ENCODE peak calls at places on chromosomes 6 and 20, in six cellular contexts. W is DMS153, L is EL, H is neuronal stem cell, D is fibroblast of villous mesenchyme, Q is NCI-H774. A is an unnamed sample.

GRCh38 chr6:109478848-109479624 is 4.0 kb downstream of the ZBTB24 start:
- DNase-seq in H (no peak), W (no peak), D (no peak), L (no peak), Q (no peak), A (no peak)

GRCh38 chr6:105649192-105649591 is 246.3 kb upstream of the PREP start:
- DNase-seq in L (no peak), Q (no peak), D (no peak), H (no peak), W (no peak), A (no peak)

GRCh38 chr6:117548797-117549301 is 53.5 kb downstream of the GOPC start:
- DNase-seq in Q (no peak), D (peak; percentile 73), L (peak; percentile 75), H (no peak), W (no peak), A (peak; percentile 86)

GRCh38 chr20:44187054-44187762 is at the start of gene JPH2:
- DNase-seq in D (peak; percentile 68), W (no peak), L (peak; percentile 99), H (no peak), Q (no peak), A (peak; percentile 98)

GRCh38 chr20:46268131-46268611 is 40.1 kb downstream of the CDH22 start:
- DNase-seq in H (no peak), W (no peak), Q (no peak), L (no peak), D (no peak), A (no peak)

GRCh38 chr6:43247115-43247999 is 4.1 kb downstream of the TTBK1 start:
- DNase-seq in W (peak; percentile 75), L (peak; percentile 67), D (peak; percentile 10), Q (peak; percentile 91), H (peak; percentile 85), A (peak; percentile 66)

GRCh38 chr20:59137532-59137931 is 26.1 kb upstream of the ZNF831 start:
- DNase-seq in D (no peak), L (no peak), H (no peak), W (no peak), Q (no peak), A (no peak)

GRCh38 chr20:7967199-7967844 is 27.1 kb upstream of the HAO1 start:
- DNase-seq in Q (no peak), D (peak; percentile 49), L (peak; percentile 81), H (no peak), W (no peak), A (peak; percentile 43)

GRCh38 chr20:39112196-39112743 is 150.1 kb downstream of the DHX35 start:
- DNase-seq in D (peak; percentile 37), Q (peak; percentile 46), W (peak; percentile 72), L (peak; percentile 53), H (peak; percentile 66), A (peak; percentile 68)

GRCh38 chr20:62710886-62711702 is 2.5 kb downstream of the NTSR1 start:
- DNase-seq in H (no peak), W (no peak), L (no peak), D (no peak), Q (no peak), A (peak; percentile 66)

GRCh38 chr6:134577998-134578397 is 260.1 kb upstream of the SGK1 start:
- DNase-seq in H (no peak), D (peak; percentile 11), L (peak; percentile 31), Q (no peak), W (peak; percentile 36), A (peak; percentile 60)

GRCh38 chr20:48822879-48823385 is 4.9 kb downstream of the PREX1 start:
- DNase-seq in W (no peak), L (no peak), H (no peak), D (no peak), Q (no peak), A (no peak)

GRCh38 chr20:54155736-54156317 is 18.0 kb downstream of the CYP24A1 start:
- DNase-seq in Q (no peak), H (no peak), W (no peak), D (no peak), L (no peak), A (no peak)

GRCh38 chr6:46113370-46113769 is 16.4 kb upstream of the ENPP4 start:
- DNase-seq in W (peak; percentile 88), H (no peak), L (no peak), D (no peak), Q (peak; percentile 87), A (no peak)

GRCh38 chr6:114096553-114097172 is 125.7 kb upstream of the HDAC2 start:
- DNase-seq in Q (peak; percentile 81), L (peak; percentile 50), D (peak; percentile 48), W (no peak), H (peak; percentile 3), A (peak; percentile 73)

GRCh38 chr20:31691646-31692275 is 30.9 kb downstream of the BCL2L1 start:
- DNase-seq in D (peak; percentile 74), H (no peak), Q (no peak), L (peak; percentile 70), W (no peak), A (no peak)

GRCh38 chr20:48826064-48826463 is 1.7 kb downstream of the PREX1 start:
- DNase-seq in L (no peak), W (no peak), D (no peak), H (peak; percentile 62), Q (no peak), A (peak; percentile 36)

GRCh38 chr6:169866668-169867521 is 115.5 kb downstream of the ERMARD start:
- DNase-seq in L (no peak), Q (no peak), W (no peak), H (no peak), D (no peak), A (no peak)

GRCh38 chr6:43926644-43927524 is 156.9 kb downstream of the VEGFA start:
- DNase-seq in Q (peak; percentile 31), W (peak; percentile 79), H (peak; percentile 53), L (peak; percentile 96), D (peak; percentile 98), A (peak; percentile 88)

GRCh38 chr6:72968704-72969103 is 256.6 kb downstream of the KHDC1L start:
- DNase-seq in Q (peak; percentile 36), D (peak; percentile 63), H (no peak), L (peak; percentile 58), W (peak; percentile 34), A (peak; percentile 88)

GRCh38 chr20:1848378-1848777 is 46.8 kb upstream of the SIRPA start:
- DNase-seq in H (no peak), Q (no peak), L (no peak), D (no peak), W (no peak), A (no peak)

GRCh38 chr6:11497881-11498280 is 39.7 kb upstream of the TMEM170B start:
- DNase-seq in H (no peak), Q (no peak), W (no peak), D (no peak), L (no peak), A (no peak)

GRCh38 chr6:138891255-138891986 is 95.5 kb downstream of the ECT2L start:
- DNase-seq in D (no peak), L (no peak), H (no peak), W (no peak), Q (no peak), A (peak; percentile 46)

GRCh38 chr6:51349866-51350265 is 531.2 kb downstream of the TFAP2B start:
- DNase-seq in H (no peak), L (no peak), D (no peak), Q (no peak), W (no peak), A (no peak)

GRCh38 chr6:170177383-170178265 is 113.3 kb downstream of the DLL1 start:
- DNase-seq in W (no peak), Q (peak; percentile 88), D (no peak), L (no peak), H (no peak), A (peak; percentile 20)

GRCh38 chr6:159480471-159480870 is 212.6 kb downstream of the SOD2 start:
- DNase-seq in Q (no peak), L (no peak), D (no peak), H (no peak), W (no peak), A (no peak)

GRCh38 chr20:23879811-23880374 is 345 bp upstream of the CST5 start:
- DNase-seq in W (no peak), H (no peak), L (no peak), D (peak; percentile 7), Q (no peak), A (no peak)

A was measured in ELR.